ENCODE peak calls at places on chromosomes 13 and 19, in seven cellular contexts. U is body of pancreas, L is mucosa of descending colon, H is fibroblast of the aortic adventitia, K is thyroid gland, J is ascending aorta, W is AG10803. A is an unnamed sample.

GRCh38 chr13:48626077-48626449 is 27.7 kb upstream of the CYSLTR2 start:
- DNase-seq in U (peak), L (no peak), H (peak), K (no peak), J (no peak), W (no peak), A (no peak)

GRCh38 chr13:112752711-112753541 is 63.1 kb downstream of the ATP11A start:
- DNase-seq in U (no peak), L (no peak), H (no peak), K (no peak), J (no peak), W (no peak), A (no peak)

GRCh38 chr13:67515895-67516294 is 285.8 kb upstream of the PCDH9 start:
- DNase-seq in U (no peak), L (no peak), H (peak), K (no peak), J (no peak), W (peak), A (no peak)

GRCh38 chr13:110297011-110297410 is 9.9 kb downstream of the COL4A1 start:
- DNase-seq in U (no peak), L (no peak), H (no peak), K (no peak), J (no peak), W (no peak), A (no peak)

GRCh38 chr19:55400281-55401087 is 7.1 kb downstream of the UBE2S start:
- DNase-seq in U (no peak), L (no peak), H (no peak), K (peak), J (no peak), W (no peak), A (no peak)

GRCh38 chr13:21884965-21885567 is 214.2 kb downstream of the FGF9 start:
- DNase-seq in U (no peak), L (no peak), H (no peak), K (no peak), J (no peak), W (no peak), A (no peak)

GRCh38 chr13:58994778-58995177 is 1169.0 kb downstream of the DIAPH3 start:
- DNase-seq in U (no peak), L (no peak), H (no peak), K (no peak), J (no peak), W (no peak), A (no peak)

GRCh38 chr19:49224856-49225255 is 67.3 kb downstream of the TRPM4 start:
- DNase-seq in U (peak), L (peak), H (peak), K (peak), J (no peak), W (peak), A (peak)

GRCh38 chr19:8585894-8586750 is 8.9 kb upstream of the MYO1F start:
- DNase-seq in U (no peak), L (no peak), H (no peak), K (peak), J (no peak), W (peak), A (peak)

GRCh38 chr13:44352671-44353070 is 21.0 kb upstream of the SERP2 start:
- DNase-seq in U (no peak), L (no peak), H (no peak), K (no peak), J (no peak), W (no peak), A (no peak)

GRCh38 chr19:41688098-41688497 is at the start of gene CEACAM7:
- DNase-seq in U (no peak), L (no peak), H (no peak), K (no peak), J (no peak), W (no peak), A (peak)

GRCh38 chr13:94121686-94122085 is 357.8 kb downstream of the DCT start:
- DNase-seq in U (no peak), L (no peak), H (peak), K (no peak), J (no peak), W (peak), A (no peak)

GRCh38 chr19:52188822-52189744 is 769 bp upstream of the PPP2R1A start:
- DNase-seq in U (no peak), L (peak), H (no peak), K (peak), J (peak), W (no peak), A (no peak)

GRCh38 chr19:49415102-49415809 is 8.0 kb downstream of the PTH2 start:
- DNase-seq in U (no peak), L (no peak), H (peak), K (no peak), J (no peak), W (no peak), A (no peak)

GRCh38 chr13:73876323-73876722 is 257.9 kb downstream of the KLF12 start:
- DNase-seq in U (no peak), L (no peak), H (peak), K (no peak), J (no peak), W (peak), A (no peak)

GRCh38 chr19:55078996-55079395 is 3.3 kb downstream of the EPS8L1 start:
- DNase-seq in U (no peak), L (no peak), H (no peak), K (no peak), J (no peak), W (no peak), A (no peak)

GRCh38 chr19:44785993-44786392 is 8.3 kb downstream of the CBLC start:
- DNase-seq in U (no peak), L (no peak), H (no peak), K (no peak), J (no peak), W (no peak), A (no peak)

GRCh38 chr19:39425744-39426143 is 10.0 kb downstream of the RPS16 start:
- DNase-seq in U (no peak), L (no peak), H (no peak), K (no peak), J (no peak), W (no peak), A (no peak)

GRCh38 chr13:75901509-75901908 is 265.4 kb downstream of the LMO7 start:
- DNase-seq in U (no peak), L (no peak), H (no peak), K (no peak), J (no peak), W (no peak), A (no peak)

GRCh38 chr19:43675269-43675879 is 5.4 kb upstream of the PLAUR start:
- DNase-seq in U (peak), L (peak), H (peak), K (no peak), J (no peak), W (peak), A (peak)

GRCh38 chr19:19613456-19613855 is 5.0 kb downstream of the PBX4 start:
- DNase-seq in U (no peak), L (no peak), H (peak), K (no peak), J (no peak), W (peak), A (peak)

GRCh38 chr19:49441210-49441959 is at the start of gene SLC17A7:
- DNase-seq in U (peak), L (no peak), H (no peak), K (no peak), J (no peak), W (no peak), A (peak)

GRCh38 chr19:40613669-40614594 is 12.8 kb downstream of the LTBP4 start:
- DNase-seq in U (peak), L (peak), H (peak), K (peak), J (no peak), W (peak), A (peak)

GRCh38 chr19:52941941-52942370 is 18.7 kb upstream of the ZNF888 start:
- DNase-seq in U (peak), L (peak), H (peak), K (peak), J (no peak), W (peak), A (peak)

DNA sequence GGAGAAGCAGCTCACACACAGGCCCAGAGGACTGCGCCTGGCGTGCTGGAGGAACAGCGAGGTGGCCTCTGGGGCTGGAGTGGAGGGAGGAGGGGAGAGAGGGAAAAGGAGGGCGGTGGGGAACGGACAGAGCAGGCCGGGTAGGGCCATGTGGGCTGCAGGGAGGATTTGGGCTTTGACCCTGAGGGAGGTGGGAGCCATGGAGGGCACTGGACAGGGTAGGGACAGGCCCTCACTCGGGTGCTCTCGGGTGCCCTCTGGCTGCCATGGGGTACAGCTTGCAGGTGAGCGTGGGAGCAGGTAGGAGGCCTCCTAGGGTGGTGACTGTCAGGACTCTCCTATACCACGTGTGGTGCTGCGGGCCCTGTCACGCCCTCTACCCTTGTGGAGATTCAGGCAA is 22.8 kb downstream of the PLIN4 start:
- DNase-seq in U (no peak), L (no peak), H (no peak), K (no peak), J (no peak), W (no peak), A (no peak)
- TF ChIP-seq CTCF in U (peak), L (no peak), H (peak), K (no peak), J (no peak), W (no peak), A (no peak)

DNA sequence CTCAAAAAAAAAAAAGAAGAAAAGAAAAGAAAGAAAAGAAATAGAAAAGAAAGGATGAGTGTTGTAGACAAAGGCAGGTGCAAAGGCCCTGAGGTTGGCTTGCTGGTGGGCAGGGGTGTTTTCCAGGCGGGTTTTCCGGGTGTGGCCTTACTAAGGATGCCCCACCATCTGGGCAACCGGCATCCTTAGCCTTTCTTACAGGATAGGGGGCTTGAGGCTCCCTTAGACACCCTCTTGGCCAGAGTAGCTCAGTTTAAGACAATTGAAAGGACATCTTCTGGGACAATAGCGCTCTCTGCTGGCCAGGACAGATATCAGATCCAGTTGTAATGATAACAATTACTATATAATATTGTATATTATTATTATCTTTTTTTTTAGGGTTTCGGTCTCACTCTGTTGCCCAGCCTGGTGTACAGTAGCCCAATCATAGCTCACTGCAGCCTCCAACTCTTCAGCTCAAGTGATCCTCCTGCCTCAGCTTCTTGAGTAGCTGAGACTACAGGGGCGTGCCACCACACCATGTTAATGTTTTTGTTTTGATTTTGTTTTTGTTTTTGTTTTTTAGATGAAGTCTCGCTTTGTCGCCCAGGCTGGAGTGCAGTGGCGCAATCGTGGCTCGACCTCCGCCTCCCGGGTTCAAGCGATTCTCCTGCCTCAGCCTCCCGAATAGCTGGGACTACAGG is 1.4 kb upstream of the QTRT1 start:
- DNase-seq in U (peak), L (no peak), H (peak), K (peak), J (no peak), W (peak), A (peak)
- H3K4me3 ChIP-seq in U (no peak), L (no peak), H (no peak), K (no peak), J (no peak), W (no peak), A (no peak)

GRCh38 chr13:20288561-20288960 is 56.4 kb upstream of the GJB6 start:
- DNase-seq in U (no peak), L (no peak), H (no peak), K (no peak), J (no peak), W (no peak), A (no peak)

GRCh38 chr13:20291037-20291436 is 58.9 kb upstream of the GJB6 start:
- DNase-seq in U (no peak), L (no peak), H (no peak), K (no peak), J (no peak), W (no peak), A (peak)

GRCh38 chr13:20291675-20292074 is 59.6 kb upstream of the GJB6 start:
- DNase-seq in U (no peak), L (no peak), H (no peak), K (no peak), J (no peak), W (no peak), A (no peak)

GRCh38 chr13:20285530-20285929 is 53.4 kb upstream of the GJB6 start:
- DNase-seq in U (no peak), L (no peak), H (no peak), K (no peak), J (no peak), W (no peak), A (no peak)

DNA sequence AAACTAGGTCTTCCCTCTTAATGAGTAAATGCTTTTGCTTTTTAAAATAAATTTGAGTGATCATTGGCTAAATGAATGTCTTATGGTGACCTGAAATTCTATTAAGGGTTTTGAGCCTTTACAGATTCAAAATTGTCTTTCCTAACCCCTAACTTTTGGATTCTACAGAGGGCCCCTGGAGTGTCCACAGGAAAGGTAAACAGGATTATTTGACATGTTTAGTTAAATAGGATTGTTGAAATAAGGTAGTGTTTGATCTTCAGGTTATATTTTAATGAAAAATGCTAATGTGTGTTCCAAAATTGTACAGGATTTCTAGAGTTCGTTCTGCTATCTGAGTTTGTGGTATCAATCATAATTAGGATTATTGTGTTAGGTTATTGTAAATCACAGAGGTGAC is 55.9 kb upstream of the GJB6 start:
- DNase-seq in U (no peak), L (no peak), H (no peak), K (no peak), J (no peak), W (no peak), A (no peak)
- TF ChIP-seq CTCF in U (no peak), L (no peak), H (no peak), K (no peak), J (no peak), W (no peak), A (no peak)

GRCh38 chr19:31316201-31316951 is 32.9 kb downstream of the TSHZ3 start:
- DNase-seq in U (peak), L (no peak), H (peak), K (peak), J (no peak), W (peak), A (peak)
- H3K4me3 ChIP-seq in U (no peak), L (no peak), H (peak), K (no peak), J (no peak), W (peak), A (no peak)

DNA sequence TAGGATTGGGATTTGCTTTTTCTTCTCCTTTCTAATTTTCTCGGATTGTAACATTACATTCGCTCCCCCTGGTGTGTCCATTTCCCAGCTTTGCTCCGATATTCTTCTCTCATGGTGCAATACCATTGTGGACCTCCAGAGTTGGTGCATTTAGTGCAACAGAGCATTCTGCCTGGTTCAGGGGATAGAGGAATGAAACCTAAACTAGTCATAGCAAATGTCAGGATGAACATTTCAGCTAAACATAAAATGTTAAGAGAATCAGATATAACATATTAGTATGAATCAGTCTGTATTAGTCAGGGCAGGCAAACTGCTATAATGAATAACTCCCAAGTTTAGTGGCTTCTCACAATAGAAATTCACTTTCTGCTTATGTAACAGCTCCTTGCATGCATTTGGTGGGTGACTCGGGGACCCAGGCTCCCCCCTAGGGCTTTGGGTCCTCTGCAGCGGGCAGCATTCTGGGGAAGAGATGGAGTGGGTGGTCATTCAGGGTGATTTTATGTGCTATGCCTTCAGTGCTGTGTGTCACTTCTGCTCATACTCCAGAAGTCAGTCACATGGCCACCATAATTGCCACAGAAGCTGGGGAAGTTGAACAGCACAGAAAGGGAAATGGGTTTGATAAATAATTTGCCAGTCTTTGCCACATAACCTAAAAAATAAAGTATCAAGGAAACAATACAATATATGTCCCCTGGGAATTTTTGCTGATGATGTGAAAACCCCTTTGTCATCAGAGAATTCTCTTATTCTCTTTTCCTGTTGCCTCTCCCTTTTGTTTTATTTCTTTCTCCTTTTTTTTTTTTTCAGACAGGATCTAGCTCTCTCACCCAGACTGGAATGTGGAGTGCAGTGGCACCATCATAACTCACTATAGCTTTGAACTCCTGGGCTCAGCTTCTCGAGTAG is 111.0 kb downstream of the HSPH1 start:
- DNase-seq in U (no peak), L (no peak), H (peak), K (no peak), J (no peak), W (peak), A (no peak)
- TF ChIP-seq CTCF in U (no peak), L (no peak), H (peak), K (no peak), J (no peak), W (peak), A (no peak)

GRCh38 chr19:11096210-11096841 is 7.1 kb downstream of the LDLR start:
- DNase-seq in U (no peak), L (no peak), H (peak), K (peak), J (no peak), W (peak), A (peak)

GRCh38 chr19:11091343-11092153 is 2.3 kb downstream of the LDLR start:
- DNase-seq in U (peak), L (peak), H (peak), K (no peak), J (peak), W (peak), A (peak)

GRCh38 chr19:11092181-11092538 is 2.9 kb downstream of the LDLR start:
- DNase-seq in U (peak), L (no peak), H (peak), K (no peak), J (no peak), W (peak), A (no peak)

GRCh38 chr19:11098327-11098726 is 9.1 kb downstream of the LDLR start:
- DNase-seq in U (no peak), L (no peak), H (no peak), K (no peak), J (no peak), W (no peak), A (no peak)

DNA sequence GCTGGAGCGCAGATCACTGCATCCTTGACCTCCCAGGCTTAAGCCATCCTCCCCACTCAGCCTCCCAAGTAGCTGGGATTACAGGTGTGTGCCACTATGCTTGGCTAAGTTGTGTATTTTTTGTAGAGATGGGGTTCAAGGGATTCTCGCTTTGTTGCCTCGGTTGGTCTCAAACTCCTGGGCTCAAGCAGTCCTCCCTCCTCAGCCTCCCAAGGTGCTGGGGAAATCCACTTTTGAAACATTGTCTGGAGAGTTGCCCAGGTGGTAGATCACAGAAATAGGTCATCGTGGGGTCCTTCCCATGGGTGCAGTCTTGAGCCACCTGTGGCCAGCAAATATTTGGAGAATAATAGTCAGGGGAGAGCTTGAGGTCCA is 5.2 kb downstream of the LDLR start:
- DNase-seq in U (no peak), L (no peak), H (no peak), K (no peak), J (no peak), W (no peak), A (no peak)
- H3K4me3 ChIP-seq in U (no peak), L (no peak), H (no peak), K (no peak), J (no peak), W (no peak), A (no peak)

DNA sequence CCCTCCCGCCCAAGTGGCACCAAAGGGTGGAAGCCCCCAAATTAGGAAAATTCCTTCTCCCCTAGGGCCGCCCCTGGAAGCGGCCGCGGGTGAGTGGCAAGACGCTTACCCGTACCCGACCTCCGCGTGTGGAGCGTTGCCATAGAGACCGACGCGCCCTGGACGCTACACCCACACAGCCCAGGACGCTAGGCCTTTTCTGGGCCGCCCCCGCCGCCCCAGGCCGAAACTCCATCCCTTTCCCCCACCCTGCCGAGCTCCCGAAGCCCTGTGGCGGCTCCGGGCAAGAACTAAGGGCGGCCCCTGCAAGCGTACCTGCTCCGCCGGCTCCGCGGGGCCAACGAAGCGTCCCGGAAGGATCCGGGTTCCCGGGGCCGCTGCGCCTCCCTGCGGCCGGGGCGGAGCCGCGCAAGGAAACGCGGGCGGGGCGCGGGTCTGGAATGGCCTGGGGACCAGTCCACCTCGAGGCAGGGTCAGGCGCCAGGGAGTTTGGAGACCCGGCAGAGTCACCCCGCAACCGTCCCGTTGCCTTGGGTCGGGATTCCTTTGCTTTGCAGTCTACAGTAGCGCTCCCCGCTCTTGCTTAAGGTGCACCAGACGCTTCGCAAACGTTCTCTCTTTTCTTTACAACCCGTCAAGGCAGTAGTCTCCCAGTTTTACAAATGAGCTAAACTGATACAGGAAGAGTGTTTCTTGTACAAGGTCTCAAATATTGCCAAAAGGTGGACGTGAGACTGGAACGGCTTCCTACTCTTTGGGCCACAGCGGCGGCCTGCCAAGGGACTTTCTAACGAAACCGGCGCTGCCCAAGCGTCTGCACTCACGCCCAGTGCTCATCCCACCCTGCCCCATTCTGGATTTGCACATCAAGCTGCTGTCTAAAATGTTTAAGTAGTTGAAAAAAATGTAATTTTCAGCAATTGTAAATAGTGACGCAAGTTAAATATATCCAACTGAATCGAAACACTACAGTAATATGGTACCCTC is at the start of gene NEK5:
- DNase-seq in U (peak), L (peak), H (peak), K (peak), J (no peak), W (peak), A (peak)
- TF ChIP-seq CTCF in U (peak), L (peak), H (peak), K (peak), J (peak), W (peak), A (peak)

A was measured in transverse colon.